ENCODE peak calls at places on chromosomes 12 and 14, in ten cellular contexts. T is prostate gland, E is A549, S is uterus, O is body of pancreas, G is transverse colon, L is K562, X is endothelial cell of umbilical vein, D is GM12878, V is GM12891. A is an unnamed sample.

GRCh38 chr14:59126714-59127436 is 61.6 kb upstream of the DAAM1 start:
- DNase-seq in T (peak), L (peak), O (peak), E (peak), G (no peak), X (peak), V (no peak), S (peak), D (no peak), A (peak)

GRCh38 chr14:73231874-73232851 is 5.1 kb upstream of the PAPLN start:
- DNase-seq in D (no peak), G (no peak), V (no peak), T (no peak), L (peak), S (no peak), X (peak), O (no peak), E (peak), A (peak)

GRCh38 chr12:53052419-53053222 is 2.8 kb downstream of the TNS2 start:
- DNase-seq in L (no peak), S (peak), V (no peak), E (no peak), D (no peak), T (peak), G (peak), O (peak), X (peak), A (peak)

GRCh38 chr12:66131067-66131688 is 628 bp upstream of the LLPH start:
- DNase-seq in D (no peak), T (no peak), O (no peak), L (no peak), V (no peak), G (no peak), X (peak), S (no peak), E (no peak), A (no peak)

GRCh38 chr14:34426313-34427295 is 35.4 kb downstream of the SPTSSA start:
- DNase-seq in S (no peak), X (no peak), V (no peak), T (peak), L (no peak), E (no peak), O (peak), D (no peak), G (peak), A (no peak)

GRCh38 chr12:126663304-126664094 is 1598.3 kb downstream of the AACS start:
- DNase-seq in G (no peak), O (peak), E (peak), T (no peak), X (no peak), D (no peak), V (no peak), S (no peak), L (peak), A (peak)

GRCh38 chr12:1833596-1834028 is 13.2 kb downstream of the LRTM2 start:
- DNase-seq in O (no peak), L (no peak), D (no peak), E (no peak), T (no peak), G (no peak), S (no peak), X (no peak), V (no peak), A (no peak)

GRCh38 chr14:32724864-32725550 is 213.7 kb upstream of the NPAS3 start:
- DNase-seq in E (no peak), S (no peak), V (no peak), O (no peak), L (no peak), X (no peak), T (no peak), G (no peak), D (no peak), A (no peak)

GRCh38 chr14:69333791-69334337 is 64.2 kb downstream of the ERH start:
- DNase-seq in D (no peak), S (no peak), T (no peak), V (no peak), E (no peak), O (no peak), G (no peak), X (no peak), L (no peak), A (no peak)

GRCh38 chr14:90617942-90618341 is 198.3 kb downstream of the TTC7B start:
- DNase-seq in L (no peak), V (no peak), E (no peak), S (no peak), T (no peak), O (no peak), D (no peak), X (no peak), G (no peak), A (no peak)

GRCh38 chr12:3967556-3968160 is 94.5 kb upstream of the PARP11 start:
- DNase-seq in G (no peak), V (no peak), D (no peak), E (no peak), S (no peak), T (no peak), X (no peak), O (no peak), L (no peak), A (no peak)

GRCh38 chr14:43647302-43647701 is 859.8 kb downstream of the FSCB start:
- DNase-seq in S (no peak), V (no peak), D (no peak), L (no peak), T (no peak), E (no peak), X (no peak), G (no peak), O (no peak), A (peak)

GRCh38 chr12:111462134-111462821 is 56.6 kb downstream of the SH2B3 start:
- DNase-seq in L (no peak), T (no peak), O (no peak), D (no peak), V (no peak), X (no peak), S (no peak), E (no peak), G (no peak), A (no peak)

GRCh38 chr12:32217354-32218310 is 111.0 kb downstream of the BICD1 start:
- DNase-seq in X (no peak), G (peak), V (no peak), L (no peak), T (no peak), O (no peak), E (peak), D (no peak), S (no peak), A (no peak)

GRCh38 chr12:116737774-116738657 is at the start of the genes RNFT2 and SPRING1:
- DNase-seq in L (peak), D (peak), E (peak), O (peak), V (peak), T (peak), X (peak), S (peak), G (peak), A (peak)
- TF ChIP-seq POLR2A in L (no peak), D (peak), E (peak), O (peak), V (peak), T (peak), X (peak), S (peak), G (peak), A (peak)

GRCh38 chr12:100499416-100499815 is 25.8 kb downstream of the NR1H4 start:
- DNase-seq in E (no peak), L (no peak), T (no peak), X (no peak), S (no peak), D (no peak), G (no peak), O (no peak), V (no peak), A (no peak)

GRCh38 chr12:100503228-100503628 is 29.6 kb downstream of the NR1H4 start:
- DNase-seq in G (no peak), T (no peak), S (no peak), V (no peak), E (no peak), X (no peak), O (no peak), D (no peak), L (no peak), A (no peak)

GRCh38 chr12:100504820-100505219 is 31.2 kb downstream of the NR1H4 start:
- DNase-seq in X (no peak), G (peak), E (no peak), O (peak), V (no peak), T (no peak), L (no peak), D (no peak), S (no peak), A (no peak)
- TF ChIP-seq POLR2A in X (no peak), G (no peak), E (no peak), O (peak), V (no peak), T (no peak), L (no peak), D (no peak), S (no peak), A (no peak)

DNA sequence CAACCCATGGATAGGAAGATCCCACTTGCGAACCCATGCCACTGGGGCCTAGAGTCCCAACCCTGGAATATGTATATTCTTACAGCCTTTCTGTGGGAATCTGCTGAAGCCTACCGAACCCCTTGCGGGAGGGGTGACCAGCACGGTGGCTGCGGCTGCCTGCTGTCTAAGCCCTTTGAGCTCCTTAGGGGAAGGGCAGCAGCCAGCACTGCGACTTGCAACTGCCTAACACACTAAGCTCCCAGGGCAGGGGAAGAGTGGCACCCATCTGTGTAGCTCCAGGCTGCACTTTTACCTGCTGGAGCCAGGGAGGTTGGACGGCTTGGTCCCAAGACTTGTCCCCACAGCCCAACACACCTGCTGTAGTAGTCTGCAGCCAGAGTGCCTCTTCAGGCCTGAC is 1968.7 kb upstream of the FLRT2 start:
- DNase-seq in X (no peak), L (no peak), O (no peak), D (no peak), T (no peak), G (no peak), V (no peak), E (no peak), S (no peak), A (no peak)
- TF ChIP-seq POLR2A in X (no peak), L (no peak), O (no peak), D (no peak), T (no peak), G (no peak), V (no peak), E (no peak), S (no peak), A (no peak)

DNA sequence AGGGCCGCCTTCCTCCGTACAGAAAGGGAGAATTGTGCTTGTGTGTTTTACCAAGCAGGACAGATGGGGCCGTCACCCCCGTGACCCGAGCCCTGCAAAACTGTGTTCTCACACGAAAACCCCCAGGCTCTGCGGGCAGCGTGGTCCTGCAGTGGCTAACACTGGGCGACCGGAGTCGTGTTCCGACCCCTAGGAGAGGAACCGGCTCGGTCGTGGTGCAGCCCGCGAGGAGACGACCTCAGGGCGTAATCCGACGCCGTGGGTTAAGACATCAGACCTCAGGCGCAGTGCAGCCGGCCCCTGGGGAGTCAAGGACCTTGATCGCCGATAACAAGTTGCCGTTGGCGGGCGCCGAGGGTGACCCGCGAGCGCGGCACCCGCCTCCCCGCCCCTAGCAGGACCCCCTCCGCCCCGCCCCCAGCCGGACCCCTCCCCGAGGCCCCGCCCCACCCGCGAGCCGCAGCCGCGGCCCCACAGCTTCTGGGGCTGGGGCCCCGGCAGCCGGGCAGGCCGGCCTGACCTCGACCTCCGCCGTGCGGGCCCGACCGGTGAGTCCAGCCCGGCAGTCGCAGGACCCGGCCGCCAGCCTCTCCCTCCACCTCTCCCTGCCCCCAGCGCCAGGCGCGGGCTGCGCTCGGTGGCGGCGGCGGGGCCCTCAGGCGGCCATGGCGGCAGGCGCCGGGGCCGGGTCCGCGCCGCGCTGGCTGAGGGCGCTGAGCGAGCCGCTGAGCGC is at the start of gene CHPT1:
- DNase-seq in L (peak), G (peak), O (peak), X (peak), T (peak), E (peak), V (peak), D (no peak), S (peak), A (peak)
- TF ChIP-seq POLR2A in L (peak), G (peak), O (peak), X (no peak), T (peak), E (peak), V (no peak), D (peak), S (no peak), A (peak)

GRCh38 chr12:94262228-94263010 is 114.0 kb downstream of the PLXNC1 start:
- DNase-seq in G (peak), L (peak), D (no peak), V (peak), T (peak), S (peak), X (peak), O (peak), E (peak), A (peak)
- TF ChIP-seq POLR2A in G (no peak), L (no peak), D (peak), V (peak), T (no peak), S (peak), X (no peak), O (peak), E (no peak), A (no peak)

A was measured in erythroblast.